ENCODE peak calls at places on chromosomes 7 and 10, in five cellular contexts. One of them, this sample, is unnamed.

GRCh38 chr7:97126483-97127171 is 9.1 kb downstream of the SDHAF3 start:
- DNase-seq in PC-3: no peak
- DNase-seq in stimulated activated CD8-positive, alpha-beta memory T cell treated with anti-CD3 and anti-CD28 coated beads, Interleukin-15, amount 100 ng/mL, for 24 hours: no peak
- DNase-seq in LHCN-M2: peak
- DNase-seq in posterior vena cava: no peak
- DNase-seq in this sample: no peak

GRCh38 chr10:77179015-77179695 is 458.5 kb downstream of the KCNMA1 start:
- DNase-seq in posterior vena cava: no peak
- DNase-seq in LHCN-M2: peak
- DNase-seq in stimulated activated CD8-positive, alpha-beta memory T cell treated with anti-CD3 and anti-CD28 coated beads, Interleukin-15, amount 100 ng/mL, for 24 hours: no peak
- DNase-seq in PC-3: peak
- DNase-seq in this sample: no peak

GRCh38 chr7:139943391-139943790 is 114.3 kb downstream of the TBXAS1 start:
- DNase-seq in stimulated activated CD8-positive, alpha-beta memory T cell treated with anti-CD3 and anti-CD28 coated beads, Interleukin-15, amount 100 ng/mL, for 24 hours: no peak
- DNase-seq in PC-3: no peak
- DNase-seq in LHCN-M2: no peak
- DNase-seq in posterior vena cava: no peak
- DNase-seq in this sample: no peak

GRCh38 chr10:5530846-5531557 is 6.2 kb downstream of the CALML3 start:
- DNase-seq in PC-3: no peak
- DNase-seq in LHCN-M2: no peak
- DNase-seq in posterior vena cava: peak
- DNase-seq in stimulated activated CD8-positive, alpha-beta memory T cell treated with anti-CD3 and anti-CD28 coated beads, Interleukin-15, amount 100 ng/mL, for 24 hours: no peak
- DNase-seq in this sample: no peak

GRCh38 chr10:118760265-118760664 is 5.5 kb upstream of the CACUL1 start:
- DNase-seq in LHCN-M2: no peak
- DNase-seq in posterior vena cava: peak
- DNase-seq in PC-3: no peak
- DNase-seq in stimulated activated CD8-positive, alpha-beta memory T cell treated with anti-CD3 and anti-CD28 coated beads, Interleukin-15, amount 100 ng/mL, for 24 hours: no peak
- DNase-seq in this sample: no peak

GRCh38 chr10:109933984-109934565 is 10.8 kb upstream of the XPNPEP1 start:
- DNase-seq in posterior vena cava: no peak
- DNase-seq in PC-3: no peak
- DNase-seq in stimulated activated CD8-positive, alpha-beta memory T cell treated with anti-CD3 and anti-CD28 coated beads, Interleukin-15, amount 100 ng/mL, for 24 hours: no peak
- DNase-seq in LHCN-M2: no peak
- DNase-seq in this sample: no peak

GRCh38 chr10:6046458-6047325 is 15.5 kb downstream of the IL2RA start:
- DNase-seq in PC-3: no peak
- DNase-seq in stimulated activated CD8-positive, alpha-beta memory T cell treated with anti-CD3 and anti-CD28 coated beads, Interleukin-15, amount 100 ng/mL, for 24 hours: no peak
- DNase-seq in posterior vena cava: no peak
- DNase-seq in LHCN-M2: no peak
- DNase-seq in this sample: no peak

GRCh38 chr7:95758187-95758586 is 14.2 kb upstream of the DYNC1I1 start:
- DNase-seq in stimulated activated CD8-positive, alpha-beta memory T cell treated with anti-CD3 and anti-CD28 coated beads, Interleukin-15, amount 100 ng/mL, for 24 hours: no peak
- DNase-seq in posterior vena cava: no peak
- DNase-seq in PC-3: no peak
- DNase-seq in LHCN-M2: no peak
- DNase-seq in this sample: no peak

GRCh38 chr7:142440219-142441073 is 182.6 kb upstream of the PRSS58 start:
- DNase-seq in LHCN-M2: peak
- DNase-seq in stimulated activated CD8-positive, alpha-beta memory T cell treated with anti-CD3 and anti-CD28 coated beads, Interleukin-15, amount 100 ng/mL, for 24 hours: no peak
- DNase-seq in PC-3: peak
- DNase-seq in posterior vena cava: no peak
- DNase-seq in this sample: peak

GRCh38 chr7:70579397-70580097 is 552.4 kb upstream of the GALNT17 start:
- DNase-seq in stimulated activated CD8-positive, alpha-beta memory T cell treated with anti-CD3 and anti-CD28 coated beads, Interleukin-15, amount 100 ng/mL, for 24 hours: no peak
- DNase-seq in PC-3: no peak
- DNase-seq in posterior vena cava: no peak
- DNase-seq in LHCN-M2: no peak
- DNase-seq in this sample: no peak

GRCh38 chr7:108537229-108537628 is 11.3 kb upstream of the PNPLA8 start:
- DNase-seq in LHCN-M2: no peak
- DNase-seq in stimulated activated CD8-positive, alpha-beta memory T cell treated with anti-CD3 and anti-CD28 coated beads, Interleukin-15, amount 100 ng/mL, for 24 hours: no peak
- DNase-seq in posterior vena cava: no peak
- DNase-seq in PC-3: no peak
- DNase-seq in this sample: no peak

GRCh38 chr7:70739646-70740045 is 392.3 kb upstream of the GALNT17 start:
- DNase-seq in LHCN-M2: no peak
- DNase-seq in PC-3: no peak
- DNase-seq in stimulated activated CD8-positive, alpha-beta memory T cell treated with anti-CD3 and anti-CD28 coated beads, Interleukin-15, amount 100 ng/mL, for 24 hours: no peak
- DNase-seq in posterior vena cava: no peak
- DNase-seq in this sample: no peak

GRCh38 chr7:1666251-1666778 is 3.8 kb upstream of the ELFN1 start:
- DNase-seq in LHCN-M2: no peak
- DNase-seq in stimulated activated CD8-positive, alpha-beta memory T cell treated with anti-CD3 and anti-CD28 coated beads, Interleukin-15, amount 100 ng/mL, for 24 hours: no peak
- DNase-seq in PC-3: no peak
- DNase-seq in posterior vena cava: peak
- DNase-seq in this sample: no peak

GRCh38 chr10:1356349-1356748 is 300.2 kb downstream of the WDR37 start:
- DNase-seq in posterior vena cava: no peak
- DNase-seq in PC-3: no peak
- DNase-seq in LHCN-M2: no peak
- DNase-seq in stimulated activated CD8-positive, alpha-beta memory T cell treated with anti-CD3 and anti-CD28 coated beads, Interleukin-15, amount 100 ng/mL, for 24 hours: no peak
- DNase-seq in this sample: no peak

GRCh38 chr7:81709836-81710235 is 60.0 kb downstream of the HGF start:
- DNase-seq in stimulated activated CD8-positive, alpha-beta memory T cell treated with anti-CD3 and anti-CD28 coated beads, Interleukin-15, amount 100 ng/mL, for 24 hours: no peak
- DNase-seq in LHCN-M2: no peak
- DNase-seq in PC-3: no peak
- DNase-seq in posterior vena cava: no peak
- DNase-seq in this sample: no peak

GRCh38 chr7:127798769-127799372 is 146.9 kb downstream of the SND1 start:
- DNase-seq in LHCN-M2: peak
- DNase-seq in posterior vena cava: no peak
- DNase-seq in stimulated activated CD8-positive, alpha-beta memory T cell treated with anti-CD3 and anti-CD28 coated beads, Interleukin-15, amount 100 ng/mL, for 24 hours: no peak
- DNase-seq in PC-3: no peak
- DNase-seq in this sample: no peak

GRCh38 chr7:141558544-141559183 is 7.5 kb downstream of the AGK start:
- DNase-seq in posterior vena cava: no peak
- DNase-seq in LHCN-M2: peak
- DNase-seq in PC-3: peak
- DNase-seq in stimulated activated CD8-positive, alpha-beta memory T cell treated with anti-CD3 and anti-CD28 coated beads, Interleukin-15, amount 100 ng/mL, for 24 hours: no peak
- DNase-seq in this sample: no peak

GRCh38 chr7:101015626-101016025 is 4.3 kb upstream of the MUC17 start:
- DNase-seq in posterior vena cava: no peak
- DNase-seq in stimulated activated CD8-positive, alpha-beta memory T cell treated with anti-CD3 and anti-CD28 coated beads, Interleukin-15, amount 100 ng/mL, for 24 hours: no peak
- DNase-seq in PC-3: no peak
- DNase-seq in LHCN-M2: no peak
- DNase-seq in this sample: no peak

GRCh38 chr10:73359492-73359891 is 828 bp upstream of the CFAP70 start:
- DNase-seq in stimulated activated CD8-positive, alpha-beta memory T cell treated with anti-CD3 and anti-CD28 coated beads, Interleukin-15, amount 100 ng/mL, for 24 hours: no peak
- DNase-seq in LHCN-M2: peak
- DNase-seq in posterior vena cava: no peak
- DNase-seq in PC-3: peak
- DNase-seq in this sample: no peak

GRCh38 chr7:11779864-11780263 is 52.1 kb downstream of the THSD7A start:
- DNase-seq in stimulated activated CD8-positive, alpha-beta memory T cell treated with anti-CD3 and anti-CD28 coated beads, Interleukin-15, amount 100 ng/mL, for 24 hours: no peak
- DNase-seq in posterior vena cava: no peak
- DNase-seq in PC-3: no peak
- DNase-seq in LHCN-M2: no peak
- DNase-seq in this sample: no peak

GRCh38 chr7:82049442-82049841 is 279.6 kb upstream of the HGF start:
- DNase-seq in posterior vena cava: no peak
- DNase-seq in PC-3: peak
- DNase-seq in stimulated activated CD8-positive, alpha-beta memory T cell treated with anti-CD3 and anti-CD28 coated beads, Interleukin-15, amount 100 ng/mL, for 24 hours: no peak
- DNase-seq in LHCN-M2: peak
- DNase-seq in this sample: no peak

GRCh38 chr10:33817647-33818046 is 483.2 kb upstream of the NRP1 start:
- DNase-seq in LHCN-M2: no peak
- DNase-seq in stimulated activated CD8-positive, alpha-beta memory T cell treated with anti-CD3 and anti-CD28 coated beads, Interleukin-15, amount 100 ng/mL, for 24 hours: no peak
- DNase-seq in PC-3: no peak
- DNase-seq in posterior vena cava: no peak
- DNase-seq in this sample: no peak

GRCh38 chr10:44706745-44707144 is 204.4 kb upstream of the TMEM72 start:
- DNase-seq in LHCN-M2: peak
- DNase-seq in PC-3: peak
- DNase-seq in posterior vena cava: no peak
- DNase-seq in stimulated activated CD8-positive, alpha-beta memory T cell treated with anti-CD3 and anti-CD28 coated beads, Interleukin-15, amount 100 ng/mL, for 24 hours: no peak
- DNase-seq in this sample: peak

GRCh38 chr10:44981172-44982113 is 2.8 kb upstream of the DEPP1 start:
- DNase-seq in posterior vena cava: peak
- DNase-seq in stimulated activated CD8-positive, alpha-beta memory T cell treated with anti-CD3 and anti-CD28 coated beads, Interleukin-15, amount 100 ng/mL, for 24 hours: no peak
- DNase-seq in PC-3: peak
- DNase-seq in LHCN-M2: peak
- DNase-seq in this sample: peak

GRCh38 chr10:3636356-3637181 is 148.4 kb downstream of the KLF6 start:
- DNase-seq in posterior vena cava: no peak
- DNase-seq in PC-3: peak
- DNase-seq in LHCN-M2: no peak
- DNase-seq in stimulated activated CD8-positive, alpha-beta memory T cell treated with anti-CD3 and anti-CD28 coated beads, Interleukin-15, amount 100 ng/mL, for 24 hours: no peak
- DNase-seq in this sample: peak

GRCh38 chr7:57399972-57400371 is 50.0 kb upstream of the ZNF716 start:
- DNase-seq in posterior vena cava: no peak
- DNase-seq in LHCN-M2: no peak
- DNase-seq in PC-3: no peak
- DNase-seq in stimulated activated CD8-positive, alpha-beta memory T cell treated with anti-CD3 and anti-CD28 coated beads, Interleukin-15, amount 100 ng/mL, for 24 hours: no peak
- DNase-seq in this sample: no peak

GRCh38 chr7:153514006-153514405 is 538.2 kb upstream of the DPP6 start:
- DNase-seq in PC-3: no peak
- DNase-seq in posterior vena cava: no peak
- DNase-seq in LHCN-M2: no peak
- DNase-seq in stimulated activated CD8-positive, alpha-beta memory T cell treated with anti-CD3 and anti-CD28 coated beads, Interleukin-15, amount 100 ng/mL, for 24 hours: no peak
- DNase-seq in this sample: no peak

GRCh38 chr7:152989889-152990380 is 230.4 kb downstream of the ACTR3B start:
- DNase-seq in stimulated activated CD8-positive, alpha-beta memory T cell treated with anti-CD3 and anti-CD28 coated beads, Interleukin-15, amount 100 ng/mL, for 24 hours: no peak
- DNase-seq in posterior vena cava: no peak
- DNase-seq in PC-3: no peak
- DNase-seq in LHCN-M2: peak
- DNase-seq in this sample: no peak

GRCh38 chr10:119131512-119132240 is 27.8 kb downstream of the DENND10 start:
- DNase-seq in stimulated activated CD8-positive, alpha-beta memory T cell treated with anti-CD3 and anti-CD28 coated beads, Interleukin-15, amount 100 ng/mL, for 24 hours: no peak
- DNase-seq in LHCN-M2: peak
- DNase-seq in posterior vena cava: no peak
- DNase-seq in PC-3: no peak
- DNase-seq in this sample: no peak

GRCh38 chr7:4758791-4759190 is 16.6 kb upstream of the AP5Z1 start:
- DNase-seq in stimulated activated CD8-positive, alpha-beta memory T cell treated with anti-CD3 and anti-CD28 coated beads, Interleukin-15, amount 100 ng/mL, for 24 hours: no peak
- DNase-seq in LHCN-M2: no peak
- DNase-seq in PC-3: no peak
- DNase-seq in posterior vena cava: no peak
- DNase-seq in this sample: no peak

GRCh38 chr10:48242160-48242904 is 32.2 kb downstream of the FRMPD2 start:
- DNase-seq in stimulated activated CD8-positive, alpha-beta memory T cell treated with anti-CD3 and anti-CD28 coated beads, Interleukin-15, amount 100 ng/mL, for 24 hours: no peak
- DNase-seq in LHCN-M2: no peak
- DNase-seq in posterior vena cava: no peak
- DNase-seq in PC-3: no peak
- DNase-seq in this sample: no peak

GRCh38 chr10:111650088-111650487 is 533.5 kb downstream of the GPAM start:
- DNase-seq in posterior vena cava: no peak
- DNase-seq in PC-3: no peak
- DNase-seq in LHCN-M2: no peak
- DNase-seq in stimulated activated CD8-positive, alpha-beta memory T cell treated with anti-CD3 and anti-CD28 coated beads, Interleukin-15, amount 100 ng/mL, for 24 hours: no peak
- DNase-seq in this sample: no peak

GRCh38 chr7:129664029-129665012 is 52.8 kb downstream of the NRF1 start:
- DNase-seq in LHCN-M2: peak
- DNase-seq in PC-3: peak
- DNase-seq in posterior vena cava: no peak
- DNase-seq in stimulated activated CD8-positive, alpha-beta memory T cell treated with anti-CD3 and anti-CD28 coated beads, Interleukin-15, amount 100 ng/mL, for 24 hours: no peak
- DNase-seq in this sample: peak

GRCh38 chr7:128845987-128846386 is 15.8 kb downstream of the FLNC start:
- DNase-seq in PC-3: no peak
- DNase-seq in posterior vena cava: no peak
- DNase-seq in stimulated activated CD8-positive, alpha-beta memory T cell treated with anti-CD3 and anti-CD28 coated beads, Interleukin-15, amount 100 ng/mL, for 24 hours: no peak
- DNase-seq in LHCN-M2: no peak
- DNase-seq in this sample: no peak

GRCh38 chr10:133366751-133367150 is 6.4 kb downstream of the ECHS1 start:
- DNase-seq in LHCN-M2: no peak
- DNase-seq in PC-3: no peak
- DNase-seq in stimulated activated CD8-positive, alpha-beta memory T cell treated with anti-CD3 and anti-CD28 coated beads, Interleukin-15, amount 100 ng/mL, for 24 hours: no peak
- DNase-seq in posterior vena cava: no peak
- DNase-seq in this sample: no peak

GRCh38 chr7:30595461-30596042 is 874 bp downstream of the GARS1 start:
- DNase-seq in PC-3: peak
- DNase-seq in LHCN-M2: no peak
- DNase-seq in stimulated activated CD8-positive, alpha-beta memory T cell treated with anti-CD3 and anti-CD28 coated beads, Interleukin-15, amount 100 ng/mL, for 24 hours: no peak
- DNase-seq in posterior vena cava: no peak
- DNase-seq in this sample: no peak

This sample was measured in HCT116.